ENCODE peak calls at places on chromosomes 1 and 21, in five cellular contexts. Y is GM23248; J is upper lobe of right lung; B is CD8-positive, alpha-beta T cell; G is lung microvascular endothelial cell. P is an unnamed sample.

GRCh38 chr1:174800951-174801350 is 198.8 kb upstream of the CACYBP start:
- DNase-seq in J (no peak), G (no peak), Y (no peak), B (no peak), P (no peak)

GRCh38 chr1:208228026-208228425 is 16.2 kb downstream of the PLXNA2 start:
- DNase-seq in B (no peak), J (no peak), Y (no peak), G (no peak), P (no peak)

GRCh38 chr1:17061486-17062271 is 7.8 kb upstream of the SDHB start:
- DNase-seq in Y (no peak), J (no peak), G (no peak), B (no peak), P (no peak)

GRCh38 chr1:162035241-162035640 is 11.6 kb upstream of the OLFML2B start:
- DNase-seq in Y (peak), B (no peak), G (peak), J (no peak), P (no peak)

GRCh38 chr1:112508242-112509004 is at the start of gene WNT2B:
- DNase-seq in B (peak), J (peak), G (peak), Y (peak), P (no peak)

GRCh38 chr1:247357781-247358211 is 26.1 kb upstream of the ZNF496 start:
- DNase-seq in G (no peak), B (no peak), Y (peak), J (no peak), P (peak)

GRCh38 chr1:14345925-14346550 is 252.4 kb upstream of the KAZN start:
- DNase-seq in J (no peak), B (no peak), Y (peak), G (no peak), P (no peak)

GRCh38 chr1:18798533-18799445 is 60.7 kb downstream of the TAS1R2 start:
- DNase-seq in G (no peak), Y (no peak), J (no peak), B (no peak), P (no peak)

GRCh38 chr21:44761011-44761729 is 40.5 kb downstream of the UBE2G2 start:
- DNase-seq in B (no peak), J (no peak), Y (no peak), G (no peak), P (no peak)

GRCh38 chr1:229253170-229253974 is 17.5 kb upstream of the RAB4A start:
- DNase-seq in Y (peak), B (no peak), J (no peak), G (no peak), P (no peak)

GRCh38 chr1:109718495-109718894 is 6.4 kb downstream of the GSTM5 start:
- DNase-seq in G (peak), J (no peak), Y (peak), B (no peak), P (peak)

GRCh38 chr1:151613275-151613867 is 1.5 kb downstream of the SNX27 start:
- DNase-seq in G (no peak), Y (peak), B (no peak), J (no peak), P (no peak)

GRCh38 chr1:154863702-154864174 is 6.3 kb downstream of the KCNN3 start:
- DNase-seq in B (no peak), Y (peak), J (no peak), G (peak), P (peak)

GRCh38 chr1:167344605-167345385 is 124.1 kb downstream of the POU2F1 start:
- DNase-seq in J (no peak), B (no peak), Y (no peak), G (peak), P (peak)

GRCh38 chr1:178220094-178220493 is 126.2 kb downstream of the RASAL2 start:
- DNase-seq in J (no peak), Y (peak), B (no peak), G (no peak), P (no peak)